ENCODE peak calls at places on chromosomes 5 and 9, in six cellular contexts. M is IMR-90, N is mesenchymal stem cell, B is mesendoderm, C is H1, Y is H9. R is an unnamed sample. For H3K79me1, the result is how much of the 10 kb centered on the place peaks cover.

GRCh38 chr5:95352686-95353085 is 38.5 kb upstream of the FAM81B start:
- DNase-seq in M (no peak), N (peak), B (no peak), C (no peak), Y (no peak), R (no peak)

GRCh38 chr5:177232761-177233160 is 70.8 kb downstream of the RAB24 start:
- DNase-seq in M (peak), N (peak), B (peak), C (no peak), Y (no peak), R (no peak)

GRCh38 chr5:67537439-67538342 is 341.1 kb upstream of the CD180 start:
- DNase-seq in M (no peak), N (peak), B (no peak), C (no peak), Y (no peak), R (no peak)

GRCh38 chr9:71780953-71781352 is 12.6 kb upstream of the CEMIP2 start:
- DNase-seq in M (no peak), N (no peak), B (no peak), C (no peak), Y (no peak), R (no peak)

GRCh38 chr9:132210472-132211145 is 48.8 kb downstream of the NTNG2 start:
- DNase-seq in M (peak), N (no peak), B (no peak), C (no peak), Y (no peak), R (no peak)

GRCh38 chr5:174511711-174512253 is 212.6 kb upstream of the MSX2 start:
- DNase-seq in M (no peak), N (no peak), B (no peak), C (no peak), Y (no peak), R (no peak)

GRCh38 chr9:115103746-115104477 is 14.0 kb downstream of the TNC start:
- DNase-seq in M (no peak), N (no peak), B (no peak), C (no peak), Y (no peak), R (no peak)

GRCh38 chr5:145619806-145620205 is 215.3 kb downstream of the PRELID2 start:
- DNase-seq in M (peak), N (peak), B (no peak), C (no peak), Y (no peak), R (no peak)

GRCh38 chr9:83070257-83070656 is 7.3 kb upstream of the RASEF start:
- DNase-seq in M (peak), N (no peak), B (no peak), C (no peak), Y (no peak), R (no peak)

DNA sequence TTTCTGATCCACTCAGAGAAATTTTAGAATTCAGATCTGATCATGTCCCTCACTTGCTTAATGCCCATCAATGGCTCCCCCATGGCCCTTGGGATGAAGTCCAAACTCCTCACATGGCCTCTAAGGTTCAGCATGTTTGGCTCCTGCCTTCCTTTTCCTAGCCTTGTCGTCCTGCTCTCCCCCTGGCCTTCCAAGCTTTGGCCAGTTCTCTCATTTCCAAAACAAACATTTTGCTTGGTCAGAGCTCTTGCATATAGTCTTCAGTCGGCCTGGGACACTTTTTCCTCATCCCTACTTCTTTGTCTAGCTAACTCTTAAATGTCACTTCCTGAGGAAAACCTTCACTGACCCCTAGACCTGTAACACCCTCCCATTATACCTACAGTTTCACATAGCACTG is 37.1 kb upstream of the PPP3R2 start:
- DNase-seq in M (no peak), N (no peak), B (no peak), C (no peak), Y (no peak), R (no peak)
- H2BK15ac ChIP-seq in M (no peak), N (no peak), B (no peak), C (no peak), Y (no peak), R (no peak)

GRCh38 chr5:141517321-141517720 is 28.4 kb downstream of the PCDHGC5 start:
- DNase-seq in M (no peak), N (no peak), B (no peak), C (no peak), Y (no peak), R (no peak)

GRCh38 chr5:141517902-141518610 is 29.2 kb downstream of the PCDHGC5 start:
- DNase-seq in M (peak), N (peak), B (no peak), C (no peak), Y (no peak), R (no peak)

GRCh38 chr5:141515141-141515540 is 26.3 kb downstream of the PCDHGC5 start:
- DNase-seq in M (no peak), N (no peak), B (no peak), C (no peak), Y (no peak), R (no peak)

GRCh38 chr5:141515946-141516647 is 27.2 kb downstream of the PCDHGC5 start:
- DNase-seq in M (no peak), N (peak), B (no peak), C (no peak), Y (no peak), R (no peak)

GRCh38 chr5:141516648-141517025 is 27.8 kb downstream of the PCDHGC5 start:
- DNase-seq in M (no peak), N (no peak), B (no peak), C (no peak), Y (no peak), R (no peak)
- H3K79me1 ChIP-seq in M (half or more), N (under half), B (under half), C (under half), Y (under half), R (under half)

GRCh38 chr5:116423587-116424257 is 150.9 kb downstream of the SEMA6A start:
- DNase-seq in M (no peak), N (no peak), B (no peak), C (no peak), Y (no peak), R (no peak)
- H2BK15ac ChIP-seq in M (no peak), N (no peak), B (no peak), C (no peak), Y (no peak), R (no peak)

GRCh38 chr9:107228648-107229047 is 54.4 kb upstream of the RAD23B start:
- DNase-seq in M (no peak), N (no peak), B (no peak), C (no peak), Y (no peak), R (no peak)
- H3K79me1 ChIP-seq in M (under half), N (under half), B (under half), C (under half), Y (under half), R (under half)

DNA sequence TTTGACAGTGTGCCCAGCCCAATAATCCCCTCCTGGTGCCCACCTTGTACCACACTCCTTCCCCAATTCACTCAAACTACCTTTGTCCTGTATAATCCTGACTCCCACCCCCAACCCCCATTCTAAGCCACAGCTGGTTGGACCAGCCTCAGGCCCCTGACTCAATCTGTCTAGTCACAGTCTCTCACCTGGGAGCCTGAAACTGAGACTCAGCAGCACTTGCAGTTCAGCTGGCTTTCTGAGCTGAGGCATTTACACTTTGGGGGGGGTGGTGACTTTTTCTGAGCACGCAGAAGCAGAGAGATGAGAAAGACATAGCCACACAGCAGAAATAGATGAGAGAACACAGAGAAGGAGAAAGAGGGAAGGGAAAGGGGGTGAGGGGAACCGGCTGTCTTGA is 247.3 kb downstream of the MAN2A1 start:
- DNase-seq in M (no peak), N (no peak), B (peak), C (no peak), Y (no peak), R (no peak)
- H2BK15ac ChIP-seq in M (no peak), N (no peak), B (no peak), C (no peak), Y (no peak), R (no peak)

GRCh38 chr9:129487307-129487657 is 133.6 kb downstream of the C9orf50 start:
- DNase-seq in M (no peak), N (peak), B (no peak), C (no peak), Y (no peak), R (no peak)

GRCh38 chr9:129484325-129485000 is 136.4 kb downstream of the C9orf50 start:
- DNase-seq in M (no peak), N (no peak), B (no peak), C (no peak), Y (no peak), R (no peak)

GRCh38 chr9:129483467-129484324 is 137.2 kb downstream of the C9orf50 start:
- DNase-seq in M (peak), N (peak), B (peak), C (no peak), Y (no peak), R (no peak)

GRCh38 chr9:129486496-129487306 is 134.2 kb downstream of the C9orf50 start:
- DNase-seq in M (peak), N (peak), B (no peak), C (no peak), Y (no peak), R (no peak)

DNA sequence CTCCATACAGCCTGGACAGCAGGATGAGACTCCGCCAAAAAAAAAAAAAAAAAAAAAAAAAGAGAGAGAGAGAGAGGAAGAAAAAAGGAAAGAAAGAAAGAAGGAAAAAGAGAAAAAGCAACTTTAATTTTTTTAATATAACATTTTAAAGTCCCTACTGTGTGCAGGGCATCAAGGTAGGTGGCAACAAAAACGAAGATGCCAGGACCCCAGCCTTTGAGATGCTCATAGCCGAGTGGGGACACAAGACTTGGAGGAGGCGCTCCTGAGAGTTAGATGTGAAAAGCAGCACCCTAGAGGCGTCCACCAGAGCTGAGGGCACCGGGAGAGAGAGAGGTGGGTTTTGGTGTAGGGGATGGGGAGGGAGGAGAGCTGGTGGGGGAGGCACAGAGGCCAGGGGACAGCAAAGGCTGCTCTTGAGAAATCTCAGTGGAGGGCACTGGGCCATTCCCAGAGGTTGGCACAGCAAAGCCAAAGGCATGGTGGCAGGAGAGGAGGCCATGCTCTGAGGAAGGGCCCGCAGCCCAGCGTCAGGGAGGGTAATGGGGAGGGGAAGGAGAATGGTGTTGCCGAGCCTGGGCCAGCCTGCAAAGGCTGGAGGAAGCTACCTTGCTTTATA is 135.7 kb downstream of the C9orf50 start:
- DNase-seq in M (no peak), N (no peak), B (no peak), C (no peak), Y (no peak), R (no peak)
- H3K79me1 ChIP-seq in M (half or more), N (under half), B (under half), C (under half), Y (under half), R (under half)

GRCh38 chr5:143226361-143226760 is 177.1 kb downstream of the NR3C1 start:
- DNase-seq in M (no peak), N (no peak), B (no peak), C (no peak), Y (no peak), R (no peak)
- H2BK15ac ChIP-seq in M (no peak), N (no peak), B (no peak), C (no peak), Y (no peak), R (no peak)

GRCh38 chr5:33474931-33475499 is 34.2 kb downstream of the TARS1 start:
- DNase-seq in M (no peak), N (no peak), B (no peak), C (no peak), Y (no peak), R (no peak)
- H3K79me1 ChIP-seq in M (under half), N (under half), B (under half), C (under half), Y (under half), R (under half)

GRCh38 chr5:150215978-150216944 is 26.4 kb downstream of the SLC6A7 start:
- DNase-seq in M (no peak), N (no peak), B (no peak), C (no peak), Y (no peak), R (no peak)

GRCh38 chr5:150219142-150219541 is 29.3 kb downstream of the SLC6A7 start:
- DNase-seq in M (peak), N (no peak), B (peak), C (no peak), Y (no peak), R (no peak)

GRCh38 chr5:150217874-150218692 is 28.2 kb downstream of the SLC6A7 start:
- DNase-seq in M (peak), N (peak), B (peak), C (peak), Y (peak), R (peak)

GRCh38 chr5:150218693-150219035 is 28.8 kb downstream of the SLC6A7 start:
- DNase-seq in M (no peak), N (no peak), B (no peak), C (no peak), Y (no peak), R (no peak)

GRCh38 chr5:150217041-150217440 is 27.2 kb downstream of the SLC6A7 start:
- DNase-seq in M (no peak), N (no peak), B (no peak), C (no peak), Y (no peak), R (no peak)
- H2BK15ac ChIP-seq in M (no peak), N (no peak), B (no peak), C (peak), Y (no peak), R (no peak)

GRCh38 chr5:179273441-179274145 is 71.7 kb downstream of the ADAMTS2 start:
- DNase-seq in M (no peak), N (no peak), B (no peak), C (no peak), Y (no peak), R (no peak)
- H3K79me1 ChIP-seq in M (half or more), N (under half), B (under half), C (under half), Y (under half), R (under half)